ENCODE peak calls at places on chromosomes 5 and 9, in ten cellular contexts. L, U, F, I, Z, S, J, R, Y and X are unnamed samples.

GRCh38 chr9:79127661-79128060 is 444.1 kb upstream of the TLE4 start:
- DNase-seq in L (no peak), U (no peak), F (no peak), I (no peak), Z (no peak), S (no peak), J (no peak), R (no peak), Y (no peak), X (no peak)

GRCh38 chr9:97563458-97564135 is 62.1 kb downstream of the TMOD1 start:
- DNase-seq in L (no peak), U (no peak), F (peak; percentile 27), I (no peak), Z (no peak), S (no peak), J (no peak), R (no peak), Y (peak; percentile 75), X (no peak)

GRCh38 chr5:178208540-178209227 is 4.4 kb downstream of the HNRNPAB start:
- DNase-seq in L (no peak), U (peak; percentile 37), F (no peak), I (no peak), Z (no peak), S (no peak), J (no peak), R (no peak), Y (no peak), X (no peak)

GRCh38 chr9:134548618-134549017 is 93.0 kb upstream of the COL5A1 start:
- DNase-seq in L (no peak), U (no peak), F (no peak), I (no peak), Z (no peak), S (no peak), J (no peak), R (no peak), Y (peak; percentile 52), X (no peak)

GRCh38 chr9:114025760-114026159 is 52.3 kb downstream of the AMBP start:
- DNase-seq in L (no peak), U (no peak), F (peak; percentile 28), I (no peak), Z (no peak), S (no peak), J (no peak), R (no peak), Y (peak; percentile 13), X (no peak)

GRCh38 chr9:94865599-94866456 is 139.3 kb downstream of the AOPEP start:
- DNase-seq in L (no peak), U (no peak), F (no peak), I (no peak), Z (peak; percentile 62), S (no peak), J (peak; percentile 84), R (no peak), Y (peak; percentile 74), X (no peak)

GRCh38 chr9:132032584-132032945 is 47.1 kb downstream of the MED27 start:
- DNase-seq in L (no peak), U (no peak), F (no peak), I (no peak), Z (no peak), S (no peak), J (no peak), R (no peak), Y (no peak), X (no peak)

GRCh38 chr5:154176191-154176590 is 14.3 kb upstream of the GALNT10 start:
- DNase-seq in L (no peak), U (no peak), F (no peak), I (no peak), Z (no peak), S (no peak), J (peak; percentile 82), R (no peak), Y (no peak), X (no peak)

GRCh38 chr5:169439362-169439761 is 138.4 kb upstream of the SLIT3 start:
- DNase-seq in L (no peak), U (no peak), F (no peak), I (no peak), Z (no peak), S (no peak), J (no peak), R (no peak), Y (no peak), X (no peak)

GRCh38 chr5:74391410-74391809 is 249.1 kb downstream of the ENC1 start:
- DNase-seq in L (no peak), U (peak; percentile 67), F (no peak), I (no peak), Z (no peak), S (no peak), J (no peak), R (no peak), Y (no peak), X (no peak)

GRCh38 chr9:124372038-124372437 is 43.2 kb downstream of the PSMB7 start:
- DNase-seq in L (no peak), U (no peak), F (no peak), I (no peak), Z (no peak), S (no peak), J (no peak), R (no peak), Y (no peak), X (no peak)

GRCh38 chr5:95861221-95861857 is 38.8 kb upstream of the GLRX start:
- DNase-seq in L (peak; percentile 13), U (peak; percentile 20), F (no peak), I (peak; percentile 24), Z (peak; percentile 90), S (peak; percentile 83), J (peak; percentile 97), R (peak; percentile 88), Y (peak; percentile 93), X (no peak)

GRCh38 chr9:97740848-97741821 is 44.0 kb upstream of the XPA start:
- DNase-seq in L (no peak), U (no peak), F (peak; percentile 88), I (no peak), Z (no peak), S (no peak), J (peak; percentile 68), R (peak; percentile 66), Y (peak; percentile 86), X (peak; percentile 6)

GRCh38 chr5:124310453-124310852 is 436.0 kb downstream of the ZNF608 start:
- DNase-seq in L (no peak), U (no peak), F (no peak), I (no peak), Z (no peak), S (no peak), J (no peak), R (no peak), Y (no peak), X (no peak)

GRCh38 chr5:148906968-148907367 is 80.6 kb downstream of the ADRB2 start:
- DNase-seq in L (no peak), U (no peak), F (no peak), I (no peak), Z (no peak), S (no peak), J (no peak), R (no peak), Y (no peak), X (no peak)

GRCh38 chr9:88322906-88323566 is 65.2 kb upstream of the SPIN1 start:
- DNase-seq in L (no peak), U (peak; percentile 78), F (no peak), I (no peak), Z (no peak), S (no peak), J (peak; percentile 81), R (peak; percentile 55), Y (no peak), X (peak; percentile 88)

GRCh38 chr5:139710370-139711066 is 62.4 kb downstream of the CXXC5 start:
- DNase-seq in L (no peak), U (peak; percentile 63), F (peak; percentile 88), I (no peak), Z (no peak), S (no peak), J (peak; percentile 62), R (peak; percentile 34), Y (peak; percentile 88), X (peak; percentile 47)

GRCh38 chr5:52863715-52864114 is 76.0 kb downstream of the ITGA1 start:
- DNase-seq in L (no peak), U (no peak), F (no peak), I (no peak), Z (no peak), S (no peak), J (no peak), R (no peak), Y (no peak), X (no peak)
- H3K4me3 ChIP-seq in L (no peak overlapping the region), U (no peak overlapping the region), F (no peak overlapping the region), I (no peak overlapping the region), Z (no peak overlapping the region), S (no peak overlapping the region), J (no peak overlapping the region), R (no peak overlapping the region), Y (no peak overlapping the region), X (no peak overlapping the region)

DNA sequence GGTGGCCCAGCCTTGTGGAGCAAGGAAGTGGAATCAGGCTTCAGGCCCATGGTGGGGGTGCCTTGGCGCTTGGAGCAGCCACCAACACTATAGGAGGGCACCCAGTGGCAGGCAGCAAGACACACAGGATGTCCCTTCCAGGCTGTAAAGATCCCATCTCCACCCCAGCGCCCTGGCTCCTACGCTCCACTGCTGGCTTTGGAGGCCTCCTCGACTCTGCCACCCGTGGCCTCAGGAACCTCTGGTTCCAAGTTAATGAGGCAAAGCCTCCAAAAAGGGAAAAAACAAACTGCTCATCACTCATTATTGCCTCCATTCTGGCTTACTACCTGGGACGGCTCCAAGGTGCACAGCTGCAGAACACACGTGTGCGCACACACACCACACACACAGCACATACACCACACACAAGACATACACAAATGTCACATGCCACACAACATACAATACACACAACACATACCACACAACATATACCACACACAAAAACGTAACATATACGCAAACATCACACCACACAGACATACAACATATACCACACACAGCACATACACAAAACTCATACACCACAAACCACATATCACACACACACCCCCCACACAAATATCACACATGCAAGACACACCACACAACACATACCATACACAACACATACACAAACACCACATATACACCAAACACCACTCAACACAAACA is 45.3 kb downstream of the ROR2 start:
- DNase-seq in L (no peak), U (no peak), F (no peak), I (no peak), Z (no peak), S (no peak), J (no peak), R (no peak), Y (no peak), X (no peak)
- H3K4me1 ChIP-seq in L (peaks cover 13% of the 10 kb centered on the region), U (peaks cover 37% of the 10 kb centered on the region), F (peaks cover 10% of the 10 kb centered on the region), I (peaks cover 7% of the 10 kb centered on the region), Z (no peaks in the 10 kb centered on the region), S (peaks cover 6% of the 10 kb centered on the region), J (peaks cover 3% of the 10 kb centered on the region), R (no peaks in the 10 kb centered on the region), Y (peaks cover 6% of the 10 kb centered on the region), X (peaks cover 10% of the 10 kb centered on the region)

DNA sequence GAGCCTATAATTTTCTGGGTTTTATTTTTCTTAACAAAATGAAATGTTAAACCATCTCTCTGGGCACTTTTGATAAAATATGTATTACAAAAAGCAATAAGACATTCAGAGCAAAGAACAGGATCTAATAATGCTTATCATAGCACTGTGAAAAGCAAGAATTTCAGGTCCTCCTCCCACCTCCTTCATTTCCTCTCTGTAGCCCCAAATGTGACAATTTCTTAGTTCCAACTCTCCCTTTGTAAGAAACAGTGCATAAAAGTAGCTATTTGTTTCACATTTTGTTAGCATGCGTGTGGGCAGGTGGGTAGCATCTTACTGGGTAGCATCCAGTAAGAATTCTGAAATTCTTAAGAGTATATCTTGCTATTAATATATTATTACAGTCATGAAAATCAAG is 130.9 kb upstream of the RASA1 start:
- DNase-seq in L (no peak), U (no peak), F (no peak), I (no peak), Z (no peak), S (no peak), J (no peak), R (no peak), Y (no peak), X (no peak)
- H3K27ac ChIP-seq in L (no peak overlapping the region), U (no peak overlapping the region), F (no peak overlapping the region), I (no peak overlapping the region), Z (no peak overlapping the region), S (no peak overlapping the region), J (no peak overlapping the region), R (no peak overlapping the region), Y (peak overlapping the region; percentile 55), X (no peak overlapping the region)

GRCh38 chr5:63961598-63962161 is 565 bp downstream of the HTR1A start:
- DNase-seq in L (no peak), U (no peak), F (peak; percentile 50), I (no peak), Z (no peak), S (no peak), J (no peak), R (no peak), Y (no peak), X (no peak)
- H3K4me3 ChIP-seq in L (no peak overlapping the region), U (no peak overlapping the region), F (peak overlapping the region; percentile 58), I (no peak overlapping the region), Z (no peak overlapping the region), S (no peak overlapping the region), J (no peak overlapping the region), R (no peak overlapping the region), Y (no peak overlapping the region), X (no peak overlapping the region)